ENCODE peak calls at places on chromosomes 16 and 17, in eight cellular contexts. C, M, L, S, Q, E, U and D are unnamed samples. For H3K9me3, the result is how much of the 10 kb centered on the place peaks cover.

GRCh38 chr17:14303343-14304221 is 2.7 kb downstream of the HS3ST3B1 start:
- DNase-seq in C (no peak), M (no peak), L (no peak), S (no peak), Q (no peak), E (peak), U (no peak), D (peak)

GRCh38 chr17:49483588-49484509 is 11.2 kb upstream of the NGFR start:
- DNase-seq in C (no peak), M (no peak), L (no peak), S (no peak), Q (no peak), E (no peak), U (no peak), D (no peak)

GRCh38 chr17:75219815-75220214 is 14.3 kb downstream of the NUP85 start:
- DNase-seq in C (no peak), M (no peak), L (no peak), S (no peak), Q (no peak), E (no peak), U (no peak), D (no peak)

GRCh38 chr17:41082565-41083136 is 1.3 kb upstream of the KRTAP4-7 start:
- DNase-seq in C (no peak), M (no peak), L (no peak), S (no peak), Q (no peak), E (no peak), U (no peak), D (no peak)

GRCh38 chr16:53502331-53503269 is at the start of gene AKTIP:
- DNase-seq in C (peak), M (peak), L (peak), S (no peak), Q (peak), E (peak), U (peak), D (peak)

GRCh38 chr16:1188781-1189189 is 35.9 kb downstream of the CACNA1H start:
- DNase-seq in C (peak), M (peak), L (no peak), S (peak), Q (peak), E (peak), U (peak), D (peak)

GRCh38 chr16:787978-788398 is at the start of gene RPUSD1:
- DNase-seq in C (no peak), M (no peak), L (no peak), S (no peak), Q (peak), E (no peak), U (no peak), D (no peak)

GRCh38 chr16:17304814-17305169 is 166.0 kb downstream of the XYLT1 start:
- DNase-seq in C (no peak), M (no peak), L (no peak), S (no peak), Q (no peak), E (no peak), U (no peak), D (no peak)

GRCh38 chr17:74641224-74641948 is 17.8 kb upstream of the CD300E start:
- DNase-seq in C (no peak), M (no peak), L (no peak), S (no peak), Q (no peak), E (no peak), U (no peak), D (no peak)

GRCh38 chr16:15949210-15950166 is at the start of gene ABCC1:
- DNase-seq in C (peak), M (peak), L (peak), S (peak), Q (peak), E (peak), U (peak), D (peak)

GRCh38 chr16:88453621-88454314 is 688 bp downstream of the ZFPM1 start:
- DNase-seq in C (no peak), M (peak), L (no peak), S (no peak), Q (no peak), E (no peak), U (peak), D (no peak)

GRCh38 chr16:1363501-1364041 is 11.8 kb downstream of the GNPTG start:
- DNase-seq in C (peak), M (peak), L (peak), S (peak), Q (peak), E (peak), U (peak), D (peak)

GRCh38 chr17:32302860-32303649 is 37.4 kb downstream of the RHBDL3 start:
- DNase-seq in C (no peak), M (peak), L (no peak), S (no peak), Q (no peak), E (no peak), U (no peak), D (no peak)

GRCh38 chr16:68774982-68775381 is 37.9 kb downstream of the CDH1 start:
- DNase-seq in C (no peak), M (no peak), L (no peak), S (no peak), Q (no peak), E (no peak), U (no peak), D (no peak)

GRCh38 chr16:50712568-50712914 is 19.1 kb downstream of the NOD2 start:
- DNase-seq in C (no peak), M (peak), L (no peak), S (no peak), Q (no peak), E (no peak), U (no peak), D (no peak)

GRCh38 chr17:36675250-36675649 is 73.9 kb downstream of the MRM1 start:
- DNase-seq in C (no peak), M (no peak), L (no peak), S (no peak), Q (no peak), E (peak), U (no peak), D (no peak)

GRCh38 chr16:12206031-12206748 is 229.7 kb downstream of the SNX29 start:
- DNase-seq in C (no peak), M (no peak), L (no peak), S (no peak), Q (no peak), E (no peak), U (no peak), D (no peak)

GRCh38 chr16:28823291-28823718 is 506 bp downstream of the ATXN2L start:
- DNase-seq in C (no peak), M (no peak), L (peak), S (no peak), Q (peak), E (no peak), U (no peak), D (no peak)

GRCh38 chr16:27314161-27314723 is 468 bp downstream of the IL4R start:
- DNase-seq in C (peak), M (peak), L (peak), S (peak), Q (peak), E (peak), U (no peak), D (no peak)

GRCh38 chr17:39769974-39770587 is 32.3 kb downstream of the GRB7 start:
- DNase-seq in C (no peak), M (no peak), L (no peak), S (no peak), Q (no peak), E (peak), U (peak), D (peak)

GRCh38 chr17:31293586-31293985 is 3.5 kb downstream of the OMG start:
- DNase-seq in C (no peak), M (no peak), L (no peak), S (no peak), Q (no peak), E (no peak), U (no peak), D (no peak)

GRCh38 chr17:29563816-29564215 is 3.0 kb downstream of the ABHD15 start:
- DNase-seq in C (peak), M (no peak), L (no peak), S (no peak), Q (no peak), E (no peak), U (peak), D (no peak)

GRCh38 chr16:70574595-70575271 is 51.1 kb downstream of the SF3B3 start:
- DNase-seq in C (no peak), M (no peak), L (no peak), S (no peak), Q (no peak), E (no peak), U (peak), D (no peak)

GRCh38 chr16:27238591-27238990 is 30.0 kb downstream of the NSMCE1 start:
- DNase-seq in C (no peak), M (no peak), L (no peak), S (no peak), Q (peak), E (no peak), U (no peak), D (no peak)

GRCh38 chr16:22050963-22051362 is 41.4 kb upstream of the VWA3A start:
- DNase-seq in C (no peak), M (no peak), L (no peak), S (no peak), Q (no peak), E (no peak), U (no peak), D (no peak)

GRCh38 chr16:86217891-86218270 is 292.4 kb upstream of the FOXF1 start:
- DNase-seq in C (no peak), M (no peak), L (no peak), S (no peak), Q (no peak), E (no peak), U (no peak), D (no peak)

GRCh38 chr16:35414139-35414538 is 1954.7 kb downstream of the TP53TG3F start:
- DNase-seq in C (no peak), M (no peak), L (no peak), S (no peak), Q (peak), E (no peak), U (no peak), D (no peak)

GRCh38 chr16:35409503-35409902 is 1950.1 kb downstream of the TP53TG3F start:
- DNase-seq in C (no peak), M (no peak), L (no peak), S (no peak), Q (no peak), E (no peak), U (peak), D (no peak)

GRCh38 chr16:35414563-35414962 is 1955.2 kb downstream of the TP53TG3F start:
- DNase-seq in C (no peak), M (no peak), L (peak), S (no peak), Q (peak), E (no peak), U (no peak), D (no peak)

GRCh38 chr16:35410438-35410837 is 1951.0 kb downstream of the TP53TG3F start:
- DNase-seq in C (no peak), M (no peak), L (no peak), S (no peak), Q (no peak), E (no peak), U (no peak), D (no peak)

GRCh38 chr16:35411156-35411555 is 1951.7 kb downstream of the TP53TG3F start:
- DNase-seq in C (no peak), M (no peak), L (no peak), S (no peak), Q (no peak), E (no peak), U (no peak), D (no peak)
- H3K9me3 ChIP-seq in C (under half), M (under half), L (under half), S (under half), Q (under half), E (under half), U (under half), D (under half)

GRCh38 chr16:65769776-65770438 is 596.6 kb upstream of the CDH5 start:
- DNase-seq in C (no peak), M (no peak), L (no peak), S (no peak), Q (no peak), E (no peak), U (no peak), D (no peak)

GRCh38 chr16:65770752-65771151 is 595.7 kb upstream of the CDH5 start:
- DNase-seq in C (no peak), M (no peak), L (no peak), S (no peak), Q (no peak), E (no peak), U (no peak), D (no peak)

GRCh38 chr16:65771707-65772106 is 594.8 kb upstream of the CDH5 start:
- DNase-seq in C (no peak), M (no peak), L (no peak), S (no peak), Q (no peak), E (no peak), U (no peak), D (no peak)

GRCh38 chr16:65767125-65767524 is 599.4 kb upstream of the CDH5 start:
- DNase-seq in C (no peak), M (no peak), L (no peak), S (no peak), Q (no peak), E (no peak), U (no peak), D (no peak)

DNA sequence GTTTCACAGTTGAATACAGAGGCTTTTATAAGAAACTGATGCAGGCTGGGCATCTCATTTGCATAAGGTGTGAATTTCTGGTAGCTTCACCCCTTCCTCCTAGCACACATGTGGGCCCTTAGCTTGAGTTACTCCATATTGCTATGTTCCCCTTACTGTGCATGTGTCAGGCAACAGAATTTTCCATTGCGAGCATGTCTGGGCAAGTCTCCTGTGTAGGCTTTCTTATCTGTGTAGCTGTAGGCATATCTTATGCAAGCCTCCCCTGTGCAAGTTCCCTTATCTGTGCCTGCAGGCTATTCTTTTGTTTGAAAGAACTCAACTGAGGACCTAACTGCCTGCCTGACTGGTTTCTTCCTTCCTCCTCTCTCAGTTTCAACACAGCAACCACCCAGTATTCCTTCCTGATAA is 597.4 kb upstream of the CDH5 start:
- DNase-seq in C (no peak), M (peak), L (no peak), S (no peak), Q (no peak), E (no peak), U (peak), D (no peak)
- H3K9me3 ChIP-seq in C (under half), M (under half), L (under half), S (under half), Q (under half), E (under half), U (under half), D (under half)

GRCh38 chr17:16617481-16618060 is 36.1 kb downstream of the ZNF624 start:
- DNase-seq in C (no peak), M (no peak), L (no peak), S (no peak), Q (no peak), E (no peak), U (no peak), D (no peak)
- H3K9me3 ChIP-seq in C (half or more), M (half or more), L (half or more), S (half or more), Q (half or more), E (under half), U (under half), D (under half)

GRCh38 chr17:78818152-78818846 is 22.3 kb downstream of the USP36 start:
- DNase-seq in C (no peak), M (no peak), L (peak), S (no peak), Q (no peak), E (no peak), U (no peak), D (no peak)
- H3K9me3 ChIP-seq in C (under half), M (under half), L (under half), S (under half), Q (under half), E (under half), U (under half), D (under half)

GRCh38 chr17:70205386-70205785 is 36.1 kb downstream of the KCNJ2 start:
- DNase-seq in C (no peak), M (no peak), L (no peak), S (no peak), Q (no peak), E (no peak), U (no peak), D (no peak)
- H3K9me3 ChIP-seq in C (under half), M (under half), L (under half), S (under half), Q (under half), E (under half), U (under half), D (under half)

DNA sequence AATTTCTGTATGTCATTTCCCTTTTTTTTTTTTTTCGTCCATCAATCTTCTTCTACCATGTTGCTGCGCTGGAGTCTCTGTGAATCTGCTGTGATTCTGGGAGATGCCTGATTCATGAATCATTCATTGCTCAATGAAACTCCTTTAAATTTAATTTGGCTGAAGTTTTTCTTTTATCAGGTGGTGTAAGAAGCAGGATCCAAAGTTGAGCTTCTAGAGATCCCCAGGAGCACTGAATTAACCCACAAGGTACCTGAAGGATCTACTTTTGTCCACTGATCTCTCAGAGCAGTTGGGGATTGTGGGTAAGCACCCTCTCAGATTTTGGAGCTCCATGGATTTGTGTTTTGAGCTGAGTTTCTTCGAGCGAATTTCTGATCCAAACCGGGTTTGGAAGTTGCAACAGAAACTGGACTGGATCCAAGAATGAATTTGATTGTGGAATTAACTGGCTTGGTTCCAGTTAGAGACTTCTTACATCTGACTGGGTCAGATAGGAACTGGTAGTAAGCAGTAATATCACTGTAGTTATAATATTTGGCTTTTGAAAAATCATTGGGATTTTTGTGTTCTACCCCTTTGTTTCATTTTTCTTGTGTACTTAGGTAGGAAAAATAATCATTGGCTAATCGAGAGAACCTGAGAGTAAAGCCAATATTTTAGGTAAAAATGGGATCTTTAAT is 447.8 kb upstream of the TOM1L1 start:
- DNase-seq in C (no peak), M (no peak), L (no peak), S (no peak), Q (no peak), E (no peak), U (no peak), D (no peak)
- H3K9me3 ChIP-seq in C (under half), M (under half), L (under half), S (under half), Q (under half), E (under half), U (under half), D (under half)

GRCh38 chr17:60493847-60494321 is 32.2 kb downstream of the APPBP2 start:
- DNase-seq in C (no peak), M (no peak), L (no peak), S (no peak), Q (no peak), E (no peak), U (no peak), D (no peak)
- H3K9me3 ChIP-seq in C (under half), M (under half), L (under half), S (under half), Q (under half), E (under half), U (under half), D (under half)